ENCODE peak calls at places on chromosomes 7 and 10, in seven cellular contexts. O, L, E, J, N, Q and R are unnamed samples.

GRCh38 chr7:127347567-127348246 is 44.8 kb downstream of the ZNF800 start:
- DNase-seq in Q (peak), O (peak), J (peak), L (peak), E (peak), N (peak), R (peak)

GRCh38 chr10:70381491-70382421 is 669 bp downstream of the LRRC20 start:
- DNase-seq in E (peak), N (no peak), Q (peak), O (peak), L (peak), J (peak), R (no peak)

GRCh38 chr7:122628651-122629411 is 70.1 kb downstream of the RNF133 start:
- DNase-seq in O (no peak), J (no peak), L (no peak), E (no peak), Q (no peak), N (no peak), R (no peak)

GRCh38 chr10:126302831-126303230 is 85.4 kb downstream of the ADAM12 start:
- DNase-seq in E (no peak), J (peak), O (no peak), N (no peak), Q (no peak), L (peak), R (no peak)

GRCh38 chr7:101681170-101682007 is 52.3 kb upstream of the MYL10 start:
- DNase-seq in L (peak), N (no peak), Q (no peak), J (peak), O (peak), E (no peak), R (peak)

GRCh38 chr10:6313107-6313895 is 110.6 kb downstream of the PFKFB3 start:
- DNase-seq in E (no peak), N (no peak), Q (no peak), J (no peak), L (peak), O (no peak), R (no peak)

GRCh38 chr10:34816067-34817002 is 1.2 kb upstream of the PARD3 start:
- DNase-seq in E (peak), N (peak), Q (no peak), L (peak), O (peak), J (peak), R (peak)

GRCh38 chr7:128836729-128837348 is 6.6 kb downstream of the FLNC start:
- DNase-seq in O (no peak), Q (no peak), J (no peak), E (no peak), N (no peak), L (no peak), R (no peak)

GRCh38 chr7:4190021-4190981 is 491.8 kb upstream of the FOXK1 start:
- DNase-seq in Q (no peak), J (no peak), L (no peak), O (no peak), E (no peak), N (no peak), R (no peak)

GRCh38 chr7:79046061-79046460 is 407.4 kb downstream of the MAGI2 start:
- DNase-seq in Q (no peak), O (peak), N (no peak), L (no peak), J (peak), E (no peak), R (no peak)

GRCh38 chr10:71772832-71773220 is 494 bp downstream of the VSIR start:
- DNase-seq in O (no peak), Q (no peak), E (no peak), N (no peak), J (no peak), L (no peak), R (no peak)

GRCh38 chr7:1558841-1559625 is 3.0 kb upstream of the TMEM184A start:
- DNase-seq in N (no peak), Q (no peak), L (no peak), J (no peak), O (no peak), E (no peak), R (peak)

GRCh38 chr10:17273403-17273802 is 45.4 kb downstream of the VIM start:
- DNase-seq in E (no peak), O (peak), N (no peak), J (peak), L (peak), Q (no peak), R (no peak)

GRCh38 chr7:41027428-41028115 is 675.3 kb downstream of the INHBA start:
- DNase-seq in N (no peak), J (peak), L (peak), O (peak), E (no peak), Q (no peak), R (peak)

GRCh38 chr7:31027161-31027965 is 24.7 kb upstream of the ADCYAP1R1 start:
- DNase-seq in O (peak), N (peak), L (no peak), Q (peak), E (peak), J (peak), R (no peak)

GRCh38 chr7:129667116-129667515 is 55.6 kb downstream of the NRF1 start:
- DNase-seq in L (no peak), E (no peak), N (no peak), J (no peak), Q (no peak), O (no peak), R (no peak)

GRCh38 chr10:52541082-52541481 is 227.0 kb downstream of the DKK1 start:
- DNase-seq in O (no peak), L (peak), J (no peak), N (no peak), Q (no peak), E (no peak), R (no peak)

GRCh38 chr10:117165557-117166419 is 27.7 kb upstream of the VAX1 start:
- DNase-seq in L (peak), J (peak), Q (peak), N (peak), O (peak), E (peak), R (peak)

GRCh38 chr10:930415-931325 is 835 bp downstream of the LARP4B start:
- DNase-seq in J (peak), O (peak), Q (peak), L (peak), N (peak), E (peak), R (peak)

GRCh38 chr10:80410578-80411145 is 2.3 kb downstream of the PRXL2A start:
- DNase-seq in E (no peak), L (no peak), O (no peak), Q (no peak), J (no peak), N (no peak), R (no peak)

GRCh38 chr10:80409121-80409520 is 770 bp downstream of the PRXL2A start:
- DNase-seq in N (no peak), E (no peak), L (no peak), J (no peak), O (no peak), Q (no peak), R (peak)

GRCh38 chr10:80411681-80412230 is 3.4 kb downstream of the PRXL2A start:
- DNase-seq in Q (no peak), J (no peak), L (no peak), E (no peak), O (no peak), N (no peak), R (no peak)

GRCh38 chr10:80411267-80411668 is 2.9 kb downstream of the PRXL2A start:
- DNase-seq in O (no peak), E (no peak), L (no peak), Q (no peak), N (no peak), J (peak), R (no peak)

GRCh38 chr10:80410122-80410521 is 1.8 kb downstream of the PRXL2A start:
- DNase-seq in O (no peak), N (no peak), E (no peak), L (no peak), J (peak), Q (no peak), R (no peak)
- H4K8ac ChIP-seq in O (no peak), N (no peak), E (no peak), L (no peak), J (no peak), Q (no peak), R (no peak)

DNA sequence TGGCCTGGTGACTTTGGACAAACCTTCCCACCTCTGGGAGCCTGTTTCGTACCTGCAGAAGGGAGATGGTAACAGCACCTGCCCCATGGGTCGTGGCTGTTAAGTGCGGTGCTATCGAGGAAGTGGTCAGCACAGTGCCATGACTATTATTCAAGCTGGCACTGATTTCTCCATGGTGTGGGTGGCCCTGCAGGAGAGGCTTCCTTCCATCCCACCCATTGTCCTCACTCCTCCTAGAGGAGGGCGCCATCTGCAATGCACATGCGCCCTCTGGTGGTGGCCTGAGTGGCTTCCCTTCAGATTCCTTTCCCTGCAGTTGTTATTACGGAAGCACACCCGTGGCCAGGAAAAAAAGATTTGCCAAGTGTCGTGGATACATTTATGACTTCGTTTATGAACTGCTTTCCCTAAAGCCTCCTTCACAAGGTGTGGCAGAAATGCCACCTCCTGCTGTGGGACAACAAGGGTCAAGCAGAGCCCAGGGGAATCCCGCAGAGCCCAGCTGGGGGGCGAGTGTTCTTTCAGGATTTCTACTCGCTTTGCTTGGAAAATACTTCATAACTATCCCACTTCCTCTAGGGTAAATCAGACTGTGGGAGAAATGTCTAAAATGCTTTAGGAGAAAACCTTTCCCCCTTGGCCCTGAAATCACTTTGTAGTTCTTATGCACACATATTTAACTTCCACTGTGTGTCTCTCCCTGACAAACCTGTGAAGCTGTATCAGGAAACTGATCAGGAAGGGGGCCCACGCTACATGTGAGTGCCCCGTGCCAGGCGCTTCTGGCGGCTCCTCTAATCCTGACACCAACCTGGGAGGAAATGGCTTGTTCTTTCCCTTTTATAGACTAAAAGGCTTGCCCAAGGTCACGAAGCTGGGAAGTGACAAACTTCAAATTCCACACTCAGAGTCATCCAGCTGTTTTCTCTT is 98.0 kb upstream of the ANLN start:
- DNase-seq in E (peak), Q (peak), J (peak), N (peak), L (peak), O (peak), R (peak)
- H3K27ac ChIP-seq in E (no peak), Q (no peak), J (peak), N (no peak), L (peak), O (peak), R (no peak)

GRCh38 chr10:95333997-95334792 is 43.4 kb upstream of the PDLIM1 start:
- DNase-seq in E (no peak), O (no peak), J (peak), N (no peak), Q (no peak), L (peak), R (peak)

GRCh38 chr10:95329296-95329695 is 38.5 kb upstream of the PDLIM1 start:
- DNase-seq in O (peak), Q (no peak), L (peak), J (no peak), N (no peak), E (no peak), R (no peak)

GRCh38 chr10:95332666-95333249 is 42.0 kb upstream of the PDLIM1 start:
- DNase-seq in Q (no peak), L (no peak), E (no peak), N (no peak), J (no peak), O (peak), R (no peak)

GRCh38 chr10:95330966-95331453 is 40.2 kb upstream of the PDLIM1 start:
- DNase-seq in L (peak), E (no peak), N (no peak), J (no peak), Q (no peak), O (no peak), R (no peak)

GRCh38 chr10:95331596-95332130 is 40.9 kb upstream of the PDLIM1 start:
- DNase-seq in Q (no peak), N (no peak), J (no peak), E (no peak), O (no peak), L (peak), R (peak)
- H3K23ac ChIP-seq in Q (no peak), N (no peak), J (no peak), E (no peak), O (no peak), L (no peak), R (no peak)

GRCh38 chr10:30986027-30986672 is 45.5 kb downstream of the ZNF438 start:
- DNase-seq in L (peak), Q (no peak), J (peak), E (no peak), N (no peak), O (no peak), R (peak)
- H4K8ac ChIP-seq in L (peak), Q (no peak), J (no peak), E (no peak), N (no peak), O (no peak), R (no peak)

GRCh38 chr7:143900230-143900766 is 1.7 kb downstream of the TCAF1 start:
- DNase-seq in N (no peak), Q (no peak), E (no peak), O (peak), J (no peak), L (peak), R (no peak)
- H3K27ac ChIP-seq in N (peak), Q (no peak), E (no peak), O (no peak), J (peak), L (peak), R (no peak)